ENCODE peak calls at places on chromosome X, in nine cellular contexts. F is HCT116, S is mammary epithelial cell, V is H9, A is HepG2, C is fibroblast of lung, T is K562, K is OCI-LY7, W is hepatocyte. Q is an unnamed sample.

GRCh38 chrX:94834226-94834625 is 1160.2 kb downstream of the FAM133A start:
- DNase-seq in F (no peak), S (no peak), V (no peak), A (no peak), C (no peak), T (no peak), K (no peak), W (peak; percentile 10), Q (no peak)

GRCh38 chrX:118973389-118974087 is 880 bp upstream of the LONRF3 start:
- DNase-seq in F (no peak), S (no peak), V (no peak), A (no peak), C (no peak), T (no peak), K (no peak), W (no peak), Q (no peak)

GRCh38 chrX:149198980-149199732 is 305.9 kb downstream of the IDS start:
- DNase-seq in F (no peak), S (no peak), V (no peak), A (no peak), C (no peak), T (no peak), K (no peak), W (no peak), Q (no peak)

GRCh38 chrX:41447897-41448296 is 754 bp downstream of the NYX start:
- DNase-seq in F (no peak), S (no peak), V (no peak), A (no peak), C (no peak), T (no peak), K (no peak), W (no peak), Q (no peak)

GRCh38 chrX:31423575-31424284 is 351.9 kb upstream of the FTHL17 start:
- DNase-seq in F (no peak), S (peak; percentile 20), V (peak; percentile 31), A (peak; percentile 15), C (peak; percentile 71), T (peak; percentile 11), K (peak; percentile 32), W (peak; percentile 74), Q (peak; percentile 47)

GRCh38 chrX:153723351-153724251 is 586 bp downstream of the BCAP31 start:
- DNase-seq in F (no peak), S (peak; percentile 61), V (peak; percentile 50), A (peak; percentile 59), C (peak; percentile 41), T (peak; percentile 62), K (peak; percentile 72), W (peak; percentile 57), Q (peak; percentile 56)

GRCh38 chrX:153765138-153766079 is 1.4 kb downstream of the PLXNB3 start:
- DNase-seq in F (no peak), S (no peak), V (peak; percentile 24), A (peak; percentile 33), C (no peak), T (peak; percentile 75), K (no peak), W (no peak), Q (no peak)

GRCh38 chrX:124981420-124981819 is 338.3 kb upstream of the TEX13C start:
- DNase-seq in F (no peak), S (no peak), V (no peak), A (no peak), C (no peak), T (no peak), K (no peak), W (no peak), Q (no peak)

GRCh38 chrX:10240918-10241317 is 84.1 kb downstream of the CLCN4 start:
- DNase-seq in F (no peak), S (peak; percentile 76), V (no peak), A (no peak), C (peak; percentile 76), T (no peak), K (no peak), W (no peak), Q (no peak)

GRCh38 chrX:49999048-49999447 is 76.7 kb downstream of the CLCN5 start:
- DNase-seq in F (no peak), S (peak; percentile 61), V (no peak), A (no peak), C (no peak), T (no peak), K (no peak), W (no peak), Q (no peak)

GRCh38 chrX:10288400-10288799 is 131.6 kb downstream of the CLCN4 start:
- DNase-seq in F (no peak), S (no peak), V (no peak), A (no peak), C (peak; percentile 6), T (no peak), K (no peak), W (no peak), Q (no peak)

GRCh38 chrX:38214551-38214950 is 6.1 kb downstream of the SRPX start:
- DNase-seq in F (no peak), S (peak; percentile 60), V (no peak), A (no peak), C (no peak), T (no peak), K (no peak), W (no peak), Q (no peak)

GRCh38 chrX:38206542-38206941 is 14.1 kb downstream of the SRPX start:
- DNase-seq in F (no peak), S (no peak), V (no peak), A (no peak), C (no peak), T (no peak), K (no peak), W (no peak), Q (no peak)

GRCh38 chrX:38216642-38217041 is 4.0 kb downstream of the SRPX start:
- DNase-seq in F (no peak), S (no peak), V (no peak), A (no peak), C (no peak), T (no peak), K (no peak), W (no peak), Q (no peak)

GRCh38 chrX:38215141-38215540 is 5.5 kb downstream of the SRPX start:
- DNase-seq in F (no peak), S (peak; percentile 76), V (no peak), A (no peak), C (no peak), T (no peak), K (no peak), W (no peak), Q (no peak)

GRCh38 chrX:38212246-38212645 is 8.4 kb downstream of the SRPX start:
- DNase-seq in F (no peak), S (no peak), V (no peak), A (no peak), C (no peak), T (no peak), K (no peak), W (no peak), Q (no peak)
- H3K27ac ChIP-seq in F (no peak overlapping the region), S (no peak overlapping the region), V (no peak overlapping the region), A (no peak overlapping the region), C (no peak overlapping the region), T (no peak overlapping the region), K (no peak overlapping the region), W (no peak overlapping the region), Q (no peak overlapping the region)

GRCh38 chrX:355329-356050 is 31.2 kb downstream of the PPP2R3B start:
- DNase-seq in F (no peak), S (no peak), V (no peak), A (no peak), C (no peak), T (no peak), K (no peak), W (no peak), Q (no peak)

GRCh38 chrX:356385-357034 is 30.2 kb downstream of the PPP2R3B start:
- DNase-seq in F (no peak), S (no peak), V (no peak), A (no peak), C (no peak), T (no peak), K (no peak), W (no peak), Q (no peak)

GRCh38 chrX:358651-359143 is 28.0 kb downstream of the PPP2R3B start:
- DNase-seq in F (no peak), S (no peak), V (no peak), A (no peak), C (no peak), T (no peak), K (no peak), W (no peak), Q (peak; percentile 54)

GRCh38 chrX:357693-358471 is 28.8 kb downstream of the PPP2R3B start:
- DNase-seq in F (no peak), S (no peak), V (no peak), A (no peak), C (no peak), T (no peak), K (no peak), W (no peak), Q (no peak)

GRCh38 chrX:357035-357692 is 29.5 kb downstream of the PPP2R3B start:
- DNase-seq in F (no peak), S (no peak), V (no peak), A (no peak), C (no peak), T (no peak), K (no peak), W (no peak), Q (no peak)
- H3K79me2 ChIP-seq in F (no peaks in the 10 kb centered on the region), S (peaks cover 1% of the 10 kb centered on the region), V (no peaks in the 10 kb centered on the region), A (no peaks in the 10 kb centered on the region), C (no peaks in the 10 kb centered on the region), T (no peaks in the 10 kb centered on the region), K (peaks cover 53% of the 10 kb centered on the region), W (no peaks in the 10 kb centered on the region), Q (peaks cover 57% of the 10 kb centered on the region)

DNA sequence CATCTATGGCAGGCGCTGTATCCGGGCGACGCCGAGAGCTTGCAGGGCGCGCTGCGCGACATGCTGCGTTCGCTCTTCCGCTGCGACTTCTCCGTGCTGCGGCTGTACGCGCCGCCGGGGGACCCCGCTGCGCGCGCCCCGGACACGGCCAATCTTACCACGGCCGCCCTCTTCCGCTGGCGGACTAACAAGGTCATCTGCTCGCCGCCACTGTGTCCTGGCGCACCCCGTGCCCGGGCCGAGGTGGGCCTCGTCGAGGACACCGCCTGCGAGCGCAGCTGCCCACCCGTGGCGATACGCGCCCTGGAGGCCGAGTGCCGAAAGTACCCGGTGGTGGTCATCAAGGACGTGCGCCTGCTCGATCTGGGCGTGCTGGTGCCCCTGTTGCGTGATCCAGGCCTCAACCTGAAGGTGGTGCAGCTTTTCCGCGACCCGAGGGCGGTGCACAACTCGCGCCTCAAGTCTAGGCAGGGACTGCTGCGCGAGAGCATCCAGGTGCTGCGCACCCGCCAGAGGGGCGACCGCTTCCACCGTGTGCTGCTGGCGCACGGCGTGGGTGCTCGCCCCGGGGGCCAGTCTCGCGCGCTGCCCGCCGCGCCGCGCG is 874 bp downstream of the CHST7 start:
- DNase-seq in F (no peak), S (peak; percentile 34), V (peak; percentile 39), A (peak; percentile 12), C (no peak), T (no peak), K (peak; percentile 44), W (no peak), Q (peak; percentile 38)
- H3K27ac ChIP-seq in F (peak overlapping the region; percentile 86), S (no peak overlapping the region), V (no peak overlapping the region), A (peak overlapping the region; percentile 71), C (peak overlapping the region; percentile 47), T (no peak overlapping the region), K (peak overlapping the region; percentile 80), W (no peak overlapping the region), Q (no peak overlapping the region)

DNA sequence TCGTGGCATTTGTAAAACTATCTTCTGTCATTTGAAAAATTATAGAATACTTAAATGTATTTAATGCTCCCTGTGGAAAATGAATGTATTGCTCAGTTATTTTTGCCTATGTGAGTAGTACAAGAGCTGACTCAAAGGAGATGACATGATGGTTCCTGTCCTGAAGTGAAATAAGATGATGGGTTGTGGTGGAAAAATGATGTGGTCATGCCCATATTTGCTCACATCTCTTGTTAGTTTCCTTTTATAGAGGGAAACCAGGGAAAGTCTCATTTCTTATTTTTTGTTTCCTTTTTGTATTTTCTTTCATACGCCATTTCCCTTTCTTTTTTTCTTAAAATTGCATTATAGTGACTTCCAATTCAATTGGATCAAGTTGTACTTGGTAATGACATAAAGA is 23.7 kb downstream of the PLS3 start:
- DNase-seq in F (no peak), S (peak; percentile 80), V (no peak), A (no peak), C (peak; percentile 51), T (no peak), K (no peak), W (no peak), Q (no peak)
- H3K79me2 ChIP-seq in F (peaks cover 38% of the 10 kb centered on the region), S (peaks cover 87% of the 10 kb centered on the region), V (peaks cover 8% of the 10 kb centered on the region), A (peaks cover 30% of the 10 kb centered on the region), C (peaks cover 47% of the 10 kb centered on the region), T (no peaks in the 10 kb centered on the region), K (no peaks in the 10 kb centered on the region), W (peaks cover 88% of the 10 kb centered on the region), Q (peaks cover 93% of the 10 kb centered on the region)

Q was measured in GM23338.